ENCODE peak calls at places on chromosomes 12 and 14, in six cellular contexts. B is midbrain; J is AG08395; U is CD8-positive, alpha-beta memory T cell; V is activated CD4-positive, alpha-beta T cell treated with anti-CD3 and anti-CD28 coated beads, Interleukin-2, amount 10 ng/mL, durations not matched to agents 7 days and 5 days; O is stimulated activated CD8-positive, alpha-beta memory T cell treated with anti-CD3 and anti-CD28 coated beads, Interleukin-15, amount 100 ng/mL, for 1 hour. R is an unnamed sample.
A peak's percentile ranks its signal among the peaks of the same experiment; 100 is the strongest.

GRCh38 chr12:63978519-63978918 is 134.0 kb downstream of the SRGAP1 start:
- DNase-seq in B (no peak), J (peak; percentile 37), U (no peak), V (no peak), O (no peak), R (no peak)

GRCh38 chr14:104141621-104142091 is 3.3 kb downstream of the KIF26A start:
- DNase-seq in B (no peak), J (no peak), U (no peak), V (no peak), O (no peak), R (no peak)

GRCh38 chr12:49293056-49293956 is 1.6 kb upstream of the PRPH start:
- DNase-seq in B (no peak), J (no peak), U (no peak), V (no peak), O (no peak), R (no peak)

GRCh38 chr12:989751-990278 is 1.2 kb upstream of the ERC1 start:
- DNase-seq in B (no peak), J (peak; percentile 83), U (no peak), V (no peak), O (no peak), R (peak; percentile 80)

GRCh38 chr12:49061157-49061650 is 610 bp upstream of the KMT2D start:
- DNase-seq in B (no peak), J (no peak), U (no peak), V (peak; percentile 25), O (no peak), R (no peak)

GRCh38 chr12:105508096-105508495 is 177.6 kb downstream of the C12orf75 start:
- DNase-seq in B (no peak), J (no peak), U (no peak), V (no peak), O (no peak), R (no peak)

GRCh38 chr12:14238224-14238792 is 127.2 kb upstream of the ATF7IP start:
- DNase-seq in B (peak; percentile 25), J (peak; percentile 29), U (peak; percentile 26), V (peak; percentile 17), O (no peak), R (peak; percentile 40)

GRCh38 chr14:36069535-36069900 is 107.0 kb downstream of the PTCSC3 start:
- DNase-seq in B (peak; percentile 59), J (peak; percentile 31), U (peak; percentile 4), V (peak; percentile 52), O (no peak), R (peak; percentile 24)

GRCh38 chr12:93229494-93230310 is 148.0 kb upstream of the NUDT4 start:
- DNase-seq in B (no peak), J (peak; percentile 41), U (no peak), V (no peak), O (no peak), R (no peak)

GRCh38 chr14:95415993-95416392 is 96.3 kb upstream of the CLMN start:
- DNase-seq in B (no peak), J (no peak), U (no peak), V (no peak), O (no peak), R (no peak)

GRCh38 chr14:105084741-105085571 is 19.7 kb upstream of the GPR132 start:
- DNase-seq in B (no peak), J (no peak), U (no peak), V (no peak), O (no peak), R (no peak)

GRCh38 chr12:90627180-90627896 is 327.6 kb downstream of the CCER1 start:
- DNase-seq in B (no peak), J (peak; percentile 3), U (no peak), V (no peak), O (no peak), R (no peak)

GRCh38 chr12:107415834-107416233 is 269.8 kb upstream of the PWP1 start:
- DNase-seq in B (no peak), J (peak; percentile 88), U (no peak), V (no peak), O (no peak), R (no peak)

GRCh38 chr12:30286345-30286926 is 409.2 kb downstream of the IPO8 start:
- DNase-seq in B (no peak), J (peak; percentile 17), U (no peak), V (no peak), O (no peak), R (peak; percentile 5)

GRCh38 chr14:68309631-68310030 is 483.2 kb downstream of the ZFP36L1 start:
- DNase-seq in B (peak; percentile 11), J (no peak), U (no peak), V (no peak), O (no peak), R (no peak)

GRCh38 chr12:53575502-53576264 is 50.5 kb downstream of the ATF7 start:
- DNase-seq in B (no peak), J (peak; percentile 45), U (no peak), V (no peak), O (no peak), R (no peak)

GRCh38 chr12:46124848-46125619 is 134.7 kb upstream of the SCAF11 start:
- DNase-seq in B (peak; percentile 89), J (peak; percentile 77), U (peak; percentile 53), V (peak; percentile 72), O (peak; percentile 22), R (peak; percentile 81)

GRCh38 chr14:55638665-55639064 is 58.7 kb downstream of the KTN1 start:
- DNase-seq in B (no peak), J (no peak), U (no peak), V (no peak), O (no peak), R (no peak)

GRCh38 chr14:79018846-79019245 is 848.7 kb downstream of the NRXN3 start:
- DNase-seq in B (no peak), J (no peak), U (no peak), V (no peak), O (no peak), R (no peak)

GRCh38 chr12:127169321-127170270 is 1097.4 kb upstream of the TMEM132C start:
- DNase-seq in B (no peak), J (peak; percentile 70), U (no peak), V (no peak), O (no peak), R (no peak)